ENCODE peak calls at places on chromosomes 2 and 18, in six cellular contexts. One of them, this sample, is unnamed.

GRCh38 chr18:36089001-36089400 is 21.6 kb upstream of the RPRD1A start:
- DNase-seq in HT1080: no peak
- DNase-seq in stimulated activated CD4-positive, alpha-beta T cell treated with anti-CD3 and anti-CD28 coated beads, Interleukin-12 subunit alpha, Interleukin-12 subunit beta, amount 100 ng/mL, for 4 hours: no peak
- DNase-seq in upper lobe of right lung: no peak
- DNase-seq in T follicular helper cell: no peak
- DNase-seq in lower leg skin: no peak
- DNase-seq in this sample: no peak

GRCh38 chr2:230906471-230907230 is 18.4 kb downstream of the GPR55 start:
- DNase-seq in HT1080: no peak
- DNase-seq in stimulated activated CD4-positive, alpha-beta T cell treated with anti-CD3 and anti-CD28 coated beads, Interleukin-12 subunit alpha, Interleukin-12 subunit beta, amount 100 ng/mL, for 4 hours: no peak
- DNase-seq in upper lobe of right lung: peak
- DNase-seq in T follicular helper cell: no peak
- DNase-seq in lower leg skin: no peak
- DNase-seq in this sample: peak

GRCh38 chr2:128260239-128261138 is 58.2 kb downstream of the HS6ST1 start:
- DNase-seq in HT1080: peak
- DNase-seq in stimulated activated CD4-positive, alpha-beta T cell treated with anti-CD3 and anti-CD28 coated beads, Interleukin-12 subunit alpha, Interleukin-12 subunit beta, amount 100 ng/mL, for 4 hours: no peak
- DNase-seq in upper lobe of right lung: peak
- DNase-seq in T follicular helper cell: no peak
- DNase-seq in lower leg skin: peak
- DNase-seq in this sample: no peak

GRCh38 chr2:207828361-207829057 is 58.8 kb upstream of the FZD5 start:
- DNase-seq in HT1080: no peak
- DNase-seq in stimulated activated CD4-positive, alpha-beta T cell treated with anti-CD3 and anti-CD28 coated beads, Interleukin-12 subunit alpha, Interleukin-12 subunit beta, amount 100 ng/mL, for 4 hours: no peak
- DNase-seq in upper lobe of right lung: no peak
- DNase-seq in T follicular helper cell: no peak
- DNase-seq in lower leg skin: no peak
- DNase-seq in this sample: no peak

GRCh38 chr2:240383099-240383758 is 52.2 kb upstream of the GPC1 start:
- DNase-seq in HT1080: no peak
- DNase-seq in stimulated activated CD4-positive, alpha-beta T cell treated with anti-CD3 and anti-CD28 coated beads, Interleukin-12 subunit alpha, Interleukin-12 subunit beta, amount 100 ng/mL, for 4 hours: no peak
- DNase-seq in upper lobe of right lung: no peak
- DNase-seq in T follicular helper cell: no peak
- DNase-seq in lower leg skin: no peak
- DNase-seq in this sample: no peak

GRCh38 chr2:226915846-226916360 is 80.0 kb downstream of the RHBDD1 start:
- DNase-seq in HT1080: no peak
- DNase-seq in stimulated activated CD4-positive, alpha-beta T cell treated with anti-CD3 and anti-CD28 coated beads, Interleukin-12 subunit alpha, Interleukin-12 subunit beta, amount 100 ng/mL, for 4 hours: no peak
- DNase-seq in upper lobe of right lung: no peak
- DNase-seq in T follicular helper cell: no peak
- DNase-seq in lower leg skin: no peak
- DNase-seq in this sample: no peak

GRCh38 chr18:11154983-11155759 is 5.8 kb upstream of the PIEZO2 start:
- DNase-seq in HT1080: no peak
- DNase-seq in stimulated activated CD4-positive, alpha-beta T cell treated with anti-CD3 and anti-CD28 coated beads, Interleukin-12 subunit alpha, Interleukin-12 subunit beta, amount 100 ng/mL, for 4 hours: no peak
- DNase-seq in upper lobe of right lung: no peak
- DNase-seq in T follicular helper cell: no peak
- DNase-seq in lower leg skin: no peak
- DNase-seq in this sample: no peak

GRCh38 chr2:164810843-164811242 is 30.8 kb downstream of the COBLL1 start:
- DNase-seq in HT1080: no peak
- DNase-seq in stimulated activated CD4-positive, alpha-beta T cell treated with anti-CD3 and anti-CD28 coated beads, Interleukin-12 subunit alpha, Interleukin-12 subunit beta, amount 100 ng/mL, for 4 hours: no peak
- DNase-seq in upper lobe of right lung: no peak
- DNase-seq in T follicular helper cell: no peak
- DNase-seq in lower leg skin: no peak
- DNase-seq in this sample: no peak

GRCh38 chr2:67565761-67566160 is 168.6 kb downstream of the ETAA1 start:
- DNase-seq in HT1080: peak
- DNase-seq in stimulated activated CD4-positive, alpha-beta T cell treated with anti-CD3 and anti-CD28 coated beads, Interleukin-12 subunit alpha, Interleukin-12 subunit beta, amount 100 ng/mL, for 4 hours: no peak
- DNase-seq in upper lobe of right lung: no peak
- DNase-seq in T follicular helper cell: no peak
- DNase-seq in lower leg skin: no peak
- DNase-seq in this sample: no peak

GRCh38 chr2:58047373-58047674 is 718 bp downstream of the VRK2 start:
- DNase-seq in HT1080: no peak
- DNase-seq in stimulated activated CD4-positive, alpha-beta T cell treated with anti-CD3 and anti-CD28 coated beads, Interleukin-12 subunit alpha, Interleukin-12 subunit beta, amount 100 ng/mL, for 4 hours: no peak
- DNase-seq in upper lobe of right lung: no peak
- DNase-seq in T follicular helper cell: no peak
- DNase-seq in lower leg skin: no peak
- DNase-seq in this sample: no peak

GRCh38 chr2:130378206-130378897 is 22.5 kb downstream of the PTPN18 start:
- DNase-seq in HT1080: no peak
- DNase-seq in stimulated activated CD4-positive, alpha-beta T cell treated with anti-CD3 and anti-CD28 coated beads, Interleukin-12 subunit alpha, Interleukin-12 subunit beta, amount 100 ng/mL, for 4 hours: no peak
- DNase-seq in upper lobe of right lung: no peak
- DNase-seq in T follicular helper cell: no peak
- DNase-seq in lower leg skin: no peak
- DNase-seq in this sample: no peak

GRCh38 chr2:113185643-113186315 is 12.0 kb downstream of the PSD4 start:
- DNase-seq in HT1080: no peak
- DNase-seq in stimulated activated CD4-positive, alpha-beta T cell treated with anti-CD3 and anti-CD28 coated beads, Interleukin-12 subunit alpha, Interleukin-12 subunit beta, amount 100 ng/mL, for 4 hours: no peak
- DNase-seq in upper lobe of right lung: peak
- DNase-seq in T follicular helper cell: no peak
- DNase-seq in lower leg skin: no peak
- DNase-seq in this sample: no peak

GRCh38 chr2:205177505-205177904 is 504.8 kb upstream of the NRP2 start:
- DNase-seq in HT1080: no peak
- DNase-seq in stimulated activated CD4-positive, alpha-beta T cell treated with anti-CD3 and anti-CD28 coated beads, Interleukin-12 subunit alpha, Interleukin-12 subunit beta, amount 100 ng/mL, for 4 hours: no peak
- DNase-seq in upper lobe of right lung: no peak
- DNase-seq in T follicular helper cell: no peak
- DNase-seq in lower leg skin: no peak
- DNase-seq in this sample: no peak

GRCh38 chr18:63676526-63676925 is 14.8 kb upstream of the SERPINB3 start:
- DNase-seq in HT1080: peak
- DNase-seq in stimulated activated CD4-positive, alpha-beta T cell treated with anti-CD3 and anti-CD28 coated beads, Interleukin-12 subunit alpha, Interleukin-12 subunit beta, amount 100 ng/mL, for 4 hours: no peak
- DNase-seq in upper lobe of right lung: no peak
- DNase-seq in T follicular helper cell: no peak
- DNase-seq in lower leg skin: no peak
- DNase-seq in this sample: no peak

GRCh38 chr18:23257686-23258565 is 122.6 kb downstream of the CABLES1 start:
- DNase-seq in HT1080: peak
- DNase-seq in stimulated activated CD4-positive, alpha-beta T cell treated with anti-CD3 and anti-CD28 coated beads, Interleukin-12 subunit alpha, Interleukin-12 subunit beta, amount 100 ng/mL, for 4 hours: no peak
- DNase-seq in upper lobe of right lung: no peak
- DNase-seq in T follicular helper cell: no peak
- DNase-seq in lower leg skin: peak
- DNase-seq in this sample: no peak

GRCh38 chr2:208783184-208783583 is 376.6 kb downstream of the PTH2R start:
- DNase-seq in HT1080: no peak
- DNase-seq in stimulated activated CD4-positive, alpha-beta T cell treated with anti-CD3 and anti-CD28 coated beads, Interleukin-12 subunit alpha, Interleukin-12 subunit beta, amount 100 ng/mL, for 4 hours: no peak
- DNase-seq in upper lobe of right lung: no peak
- DNase-seq in T follicular helper cell: no peak
- DNase-seq in lower leg skin: no peak
- DNase-seq in this sample: no peak

GRCh38 chr18:74549591-74550104 is 15.3 kb downstream of the CNDP1 start:
- DNase-seq in HT1080: no peak
- DNase-seq in stimulated activated CD4-positive, alpha-beta T cell treated with anti-CD3 and anti-CD28 coated beads, Interleukin-12 subunit alpha, Interleukin-12 subunit beta, amount 100 ng/mL, for 4 hours: no peak
- DNase-seq in upper lobe of right lung: no peak
- DNase-seq in T follicular helper cell: no peak
- DNase-seq in lower leg skin: no peak
- DNase-seq in this sample: no peak

GRCh38 chr2:207767461-207768167 is 2.1 kb downstream of the FZD5 start:
- DNase-seq in HT1080: no peak
- DNase-seq in stimulated activated CD4-positive, alpha-beta T cell treated with anti-CD3 and anti-CD28 coated beads, Interleukin-12 subunit alpha, Interleukin-12 subunit beta, amount 100 ng/mL, for 4 hours: peak
- DNase-seq in upper lobe of right lung: peak
- DNase-seq in T follicular helper cell: no peak
- DNase-seq in lower leg skin: no peak
- DNase-seq in this sample: no peak

GRCh38 chr2:147173798-147174197 is 671.0 kb upstream of the ACVR2A start:
- DNase-seq in HT1080: no peak
- DNase-seq in stimulated activated CD4-positive, alpha-beta T cell treated with anti-CD3 and anti-CD28 coated beads, Interleukin-12 subunit alpha, Interleukin-12 subunit beta, amount 100 ng/mL, for 4 hours: no peak
- DNase-seq in upper lobe of right lung: no peak
- DNase-seq in T follicular helper cell: no peak
- DNase-seq in lower leg skin: no peak
- DNase-seq in this sample: no peak

GRCh38 chr18:25299426-25299825 is 52.5 kb downstream of the ZNF521 start:
- DNase-seq in HT1080: peak
- DNase-seq in stimulated activated CD4-positive, alpha-beta T cell treated with anti-CD3 and anti-CD28 coated beads, Interleukin-12 subunit alpha, Interleukin-12 subunit beta, amount 100 ng/mL, for 4 hours: no peak
- DNase-seq in upper lobe of right lung: no peak
- DNase-seq in T follicular helper cell: no peak
- DNase-seq in lower leg skin: no peak
- DNase-seq in this sample: no peak

GRCh38 chr2:170170281-170171035 is 7.5 kb upstream of the MYO3B start:
- DNase-seq in HT1080: no peak
- DNase-seq in stimulated activated CD4-positive, alpha-beta T cell treated with anti-CD3 and anti-CD28 coated beads, Interleukin-12 subunit alpha, Interleukin-12 subunit beta, amount 100 ng/mL, for 4 hours: no peak
- DNase-seq in upper lobe of right lung: no peak
- DNase-seq in T follicular helper cell: no peak
- DNase-seq in lower leg skin: no peak
- DNase-seq in this sample: no peak

GRCh38 chr2:190607657-190608357 is 41.1 kb upstream of the NAB1 start:
- DNase-seq in HT1080: peak
- DNase-seq in stimulated activated CD4-positive, alpha-beta T cell treated with anti-CD3 and anti-CD28 coated beads, Interleukin-12 subunit alpha, Interleukin-12 subunit beta, amount 100 ng/mL, for 4 hours: no peak
- DNase-seq in upper lobe of right lung: no peak
- DNase-seq in T follicular helper cell: no peak
- DNase-seq in lower leg skin: no peak
- DNase-seq in this sample: no peak

GRCh38 chr2:36351291-36352023 is 4.1 kb upstream of the CRIM1 start:
- DNase-seq in HT1080: no peak
- DNase-seq in stimulated activated CD4-positive, alpha-beta T cell treated with anti-CD3 and anti-CD28 coated beads, Interleukin-12 subunit alpha, Interleukin-12 subunit beta, amount 100 ng/mL, for 4 hours: no peak
- DNase-seq in upper lobe of right lung: no peak
- DNase-seq in T follicular helper cell: no peak
- DNase-seq in lower leg skin: no peak
- DNase-seq in this sample: no peak

GRCh38 chr2:24814498-24814897 is 21.3 kb downstream of the CENPO start:
- DNase-seq in HT1080: no peak
- DNase-seq in stimulated activated CD4-positive, alpha-beta T cell treated with anti-CD3 and anti-CD28 coated beads, Interleukin-12 subunit alpha, Interleukin-12 subunit beta, amount 100 ng/mL, for 4 hours: no peak
- DNase-seq in upper lobe of right lung: no peak
- DNase-seq in T follicular helper cell: no peak
- DNase-seq in lower leg skin: no peak
- DNase-seq in this sample: no peak

GRCh38 chr2:96501471-96501874 is 3.7 kb downstream of the NEURL3 start:
- DNase-seq in HT1080: no peak
- DNase-seq in stimulated activated CD4-positive, alpha-beta T cell treated with anti-CD3 and anti-CD28 coated beads, Interleukin-12 subunit alpha, Interleukin-12 subunit beta, amount 100 ng/mL, for 4 hours: no peak
- DNase-seq in upper lobe of right lung: no peak
- DNase-seq in T follicular helper cell: no peak
- DNase-seq in lower leg skin: peak
- DNase-seq in this sample: no peak

GRCh38 chr2:225399509-225399908 is at the start of gene NYAP2:
- DNase-seq in HT1080: no peak
- DNase-seq in stimulated activated CD4-positive, alpha-beta T cell treated with anti-CD3 and anti-CD28 coated beads, Interleukin-12 subunit alpha, Interleukin-12 subunit beta, amount 100 ng/mL, for 4 hours: no peak
- DNase-seq in upper lobe of right lung: no peak
- DNase-seq in T follicular helper cell: no peak
- DNase-seq in lower leg skin: no peak
- DNase-seq in this sample: no peak

GRCh38 chr2:197993830-197994229 is 189.4 kb downstream of the PLCL1 start:
- DNase-seq in HT1080: peak
- DNase-seq in stimulated activated CD4-positive, alpha-beta T cell treated with anti-CD3 and anti-CD28 coated beads, Interleukin-12 subunit alpha, Interleukin-12 subunit beta, amount 100 ng/mL, for 4 hours: no peak
- DNase-seq in upper lobe of right lung: no peak
- DNase-seq in T follicular helper cell: no peak
- DNase-seq in lower leg skin: no peak
- DNase-seq in this sample: no peak

GRCh38 chr2:33051586-33052385 is 105.0 kb downstream of the LTBP1 start:
- DNase-seq in HT1080: peak
- DNase-seq in stimulated activated CD4-positive, alpha-beta T cell treated with anti-CD3 and anti-CD28 coated beads, Interleukin-12 subunit alpha, Interleukin-12 subunit beta, amount 100 ng/mL, for 4 hours: no peak
- DNase-seq in upper lobe of right lung: no peak
- DNase-seq in T follicular helper cell: no peak
- DNase-seq in lower leg skin: no peak
- DNase-seq in this sample: no peak

GRCh38 chr2:113064281-113064680 is 3.5 kb upstream of the IL1F10 start:
- DNase-seq in HT1080: no peak
- DNase-seq in stimulated activated CD4-positive, alpha-beta T cell treated with anti-CD3 and anti-CD28 coated beads, Interleukin-12 subunit alpha, Interleukin-12 subunit beta, amount 100 ng/mL, for 4 hours: no peak
- DNase-seq in upper lobe of right lung: no peak
- DNase-seq in T follicular helper cell: no peak
- DNase-seq in lower leg skin: no peak
- DNase-seq in this sample: no peak

GRCh38 chr2:136980303-136980702 is 215.0 kb downstream of the THSD7B start:
- DNase-seq in HT1080: no peak
- DNase-seq in stimulated activated CD4-positive, alpha-beta T cell treated with anti-CD3 and anti-CD28 coated beads, Interleukin-12 subunit alpha, Interleukin-12 subunit beta, amount 100 ng/mL, for 4 hours: no peak
- DNase-seq in upper lobe of right lung: no peak
- DNase-seq in T follicular helper cell: no peak
- DNase-seq in lower leg skin: no peak
- DNase-seq in this sample: no peak

GRCh38 chr2:11023326-11024009 is 111.7 kb downstream of the KCNF1 start:
- DNase-seq in HT1080: no peak
- DNase-seq in stimulated activated CD4-positive, alpha-beta T cell treated with anti-CD3 and anti-CD28 coated beads, Interleukin-12 subunit alpha, Interleukin-12 subunit beta, amount 100 ng/mL, for 4 hours: no peak
- DNase-seq in upper lobe of right lung: no peak
- DNase-seq in T follicular helper cell: no peak
- DNase-seq in lower leg skin: no peak
- DNase-seq in this sample: no peak

GRCh38 chr2:99822487-99823218 is 319.7 kb downstream of the AFF3 start:
- DNase-seq in HT1080: no peak
- DNase-seq in stimulated activated CD4-positive, alpha-beta T cell treated with anti-CD3 and anti-CD28 coated beads, Interleukin-12 subunit alpha, Interleukin-12 subunit beta, amount 100 ng/mL, for 4 hours: no peak
- DNase-seq in upper lobe of right lung: no peak
- DNase-seq in T follicular helper cell: no peak
- DNase-seq in lower leg skin: no peak
- DNase-seq in this sample: no peak

GRCh38 chr2:31227711-31228125 is 6.2 kb upstream of the EHD3 start:
- DNase-seq in HT1080: no peak
- DNase-seq in stimulated activated CD4-positive, alpha-beta T cell treated with anti-CD3 and anti-CD28 coated beads, Interleukin-12 subunit alpha, Interleukin-12 subunit beta, amount 100 ng/mL, for 4 hours: no peak
- DNase-seq in upper lobe of right lung: no peak
- DNase-seq in T follicular helper cell: no peak
- DNase-seq in lower leg skin: no peak
- DNase-seq in this sample: no peak